ENCODE peak calls at places on chromosomes 3 and 15, in six cellular contexts. B is glutamatergic neuron; Z is smooth muscle cell of the brain vasculature; Q is CD4-positive, CD25-positive, alpha-beta regulatory T cell; X is NCI-H524; E is Calu3. Y is an unnamed sample.

GRCh38 chr3:99846472-99846871 is 28.8 kb downstream of the CMSS1 start:
- DNase-seq in B (no peak), Z (no peak), Q (no peak), X (no peak), E (peak; percentile 24), Y (no peak)

GRCh38 chr3:23669541-23670255 is 136.1 kb upstream of the UBE2E1 start:
- DNase-seq in B (no peak), Z (no peak), Q (no peak), X (no peak), E (no peak), Y (no peak)

GRCh38 chr3:169044341-169045113 is 619.0 kb downstream of the MECOM start:
- DNase-seq in B (no peak), Z (no peak), Q (no peak), X (no peak), E (no peak), Y (no peak)

GRCh38 chr3:178170698-178171535 is 365.3 kb upstream of the KCNMB2 start:
- DNase-seq in B (no peak), Z (peak; percentile 73), Q (no peak), X (no peak), E (no peak), Y (peak; percentile 27)

GRCh38 chr15:80204231-80204630 is 47.8 kb downstream of the CTXND1 start:
- DNase-seq in B (no peak), Z (no peak), Q (no peak), X (no peak), E (no peak), Y (no peak)

GRCh38 chr3:100682854-100683760 is 26.2 kb upstream of the TFG start:
- DNase-seq in B (no peak), Z (no peak), Q (no peak), X (no peak), E (no peak), Y (no peak)

GRCh38 chr3:14283821-14284438 is 105.3 kb downstream of the LSM3 start:
- DNase-seq in B (no peak), Z (no peak), Q (no peak), X (no peak), E (no peak), Y (no peak)

GRCh38 chr3:73745429-73746247 is 120.9 kb upstream of the PDZRN3 start:
- DNase-seq in B (no peak), Z (no peak), Q (no peak), X (no peak), E (no peak), Y (no peak)

GRCh38 chr15:41935566-41936020 is 36.8 kb downstream of the EHD4 start:
- DNase-seq in B (no peak), Z (no peak), Q (no peak), X (no peak), E (no peak), Y (no peak)

GRCh38 chr3:119310052-119310451 is 15.9 kb downstream of the ARHGAP31 start:
- DNase-seq in B (no peak), Z (peak; percentile 74), Q (no peak), X (no peak), E (no peak), Y (peak; percentile 39)

Y was measured in retina.